ENCODE peak calls at places on chromosomes 1 and 21, in six cellular contexts. O is transverse colon, M is HL-60, P is stomach, I is prostate gland, F is SK-N-SH. W is an unnamed sample.

GRCh38 chr1:160522622-160523345 is at the start of gene SLAMF6:
- DNase-seq in O (peak; percentile 27), P (no peak), M (no peak), I (no peak), F (no peak), W (no peak)

GRCh38 chr1:156823210-156823790 is 6.7 kb upstream of the SH2D2A start:
- DNase-seq in P (no peak), O (no peak), M (no peak), I (no peak), F (no peak), W (no peak)

GRCh38 chr1:4447778-4448360 is 206.5 kb upstream of the AJAP1 start:
- DNase-seq in M (no peak), O (no peak), I (no peak), F (no peak), P (no peak), W (no peak)

GRCh38 chr1:220485791-220486190 is 42.1 kb upstream of the MARK1 start:
- DNase-seq in O (no peak), I (no peak), P (no peak), F (no peak), M (no peak), W (no peak)

GRCh38 chr1:76666499-76666898 is 200.8 kb upstream of the ST6GALNAC5 start:
- DNase-seq in O (peak; percentile 55), F (no peak), I (no peak), P (no peak), M (no peak), W (no peak)

GRCh38 chr1:236168716-236169429 is 26.5 kb downstream of the GPR137B start:
- DNase-seq in M (no peak), P (peak; percentile 52), O (no peak), I (no peak), F (no peak), W (no peak)

GRCh38 chr1:28510350-28511223 is 4.7 kb downstream of the RCC1 start:
- DNase-seq in F (no peak), I (no peak), O (no peak), P (no peak), M (no peak), W (no peak)

GRCh38 chr1:67851800-67852199 is 18.5 kb upstream of the GNG12 start:
- DNase-seq in M (no peak), F (no peak), P (no peak), O (no peak), I (no peak), W (no peak)

GRCh38 chr21:44013380-44014088 is 1.4 kb downstream of the TRAPPC10 start:
- DNase-seq in O (peak; percentile 23), I (no peak), F (peak; percentile 36), M (peak; percentile 66), P (no peak), W (no peak)

GRCh38 chr21:33931799-33932390 is 16.3 kb upstream of the ATP5PO start:
- DNase-seq in O (no peak), P (no peak), F (no peak), I (no peak), M (no peak), W (no peak)

GRCh38 chr1:74468982-74469603 is 43.3 kb downstream of the LRRC53 start:
- DNase-seq in F (peak; percentile 66), M (no peak), I (no peak), O (no peak), P (no peak), W (no peak)

GRCh38 chr1:1062364-1063163 is 11.5 kb downstream of the RNF223 start:
- DNase-seq in O (no peak), F (peak; percentile 67), P (no peak), M (no peak), I (no peak), W (no peak)

GRCh38 chr1:56547977-56548376 is 31.4 kb downstream of the PLPP3 start:
- DNase-seq in P (peak; percentile 38), I (peak; percentile 72), M (no peak), F (no peak), O (peak; percentile 33), W (no peak)

GRCh38 chr1:154193821-154194220 is 1.9 kb upstream of the TPM3 start:
- DNase-seq in M (no peak), F (no peak), O (no peak), I (no peak), P (peak; percentile 46), W (no peak)

GRCh38 chr1:210062033-210062432 is 124.0 kb downstream of the SYT14 start:
- DNase-seq in M (no peak), O (no peak), I (no peak), P (no peak), F (no peak), W (no peak)

GRCh38 chr1:75954594-75954993 is 22.4 kb upstream of the ASB17 start:
- DNase-seq in M (peak; percentile 7), P (no peak), I (no peak), F (no peak), O (no peak), W (no peak)

GRCh38 chr21:44817506-44817880 is 369 bp downstream of the SUMO3 start:
- DNase-seq in M (peak; percentile 88), O (peak; percentile 96), P (peak; percentile 94), I (peak; percentile 91), F (peak; percentile 99), W (no peak)

GRCh38 chr1:153748903-153749302 is 21.1 kb downstream of the INTS3 start:
- DNase-seq in P (no peak), F (no peak), M (no peak), I (no peak), O (no peak), W (no peak)

GRCh38 chr1:215905493-215906095 is 338.5 kb downstream of the KCTD3 start:
- DNase-seq in P (no peak), I (no peak), O (no peak), M (no peak), F (no peak), W (no peak)

GRCh38 chr1:228510101-228510850 is 23.1 kb downstream of the RNF187 start:
- DNase-seq in I (no peak), M (no peak), P (no peak), O (no peak), F (no peak), W (no peak)

GRCh38 chr1:160436975-160437374 is 36.6 kb downstream of the VANGL2 start:
- DNase-seq in M (no peak), I (no peak), O (no peak), F (no peak), P (no peak), W (no peak)

GRCh38 chr1:25781130-25781433 is 18.9 kb upstream of the SELENON start:
- DNase-seq in O (no peak), M (no peak), F (no peak), I (no peak), P (no peak), W (no peak)

GRCh38 chr1:214989341-214989740 is 93.2 kb upstream of the KCNK2 start:
- DNase-seq in I (no peak), O (no peak), P (no peak), F (no peak), M (no peak), W (no peak)

GRCh38 chr1:114753143-114753542 is 4.6 kb downstream of the CSDE1 start:
- DNase-seq in P (no peak), M (no peak), O (no peak), F (no peak), I (no peak), W (no peak)

GRCh38 chr1:12528021-12528852 is 89.8 kb downstream of the DHRS3 start:
- DNase-seq in O (peak; percentile 93), P (peak; percentile 99), M (no peak), I (peak; percentile 94), F (no peak), W (no peak)

GRCh38 chr1:8598783-8599182 is 218.7 kb downstream of the RERE start:
- DNase-seq in P (no peak), M (no peak), I (no peak), F (peak; percentile 21), O (no peak), W (no peak)
- H3K27ac ChIP-seq in P (peak overlapping the region; percentile 5), M (no peak overlapping the region), I (peak overlapping the region; percentile 43), F (peak overlapping the region; percentile 82), O (peak overlapping the region; percentile 39), W (peak overlapping the region; percentile 30)

DNA sequence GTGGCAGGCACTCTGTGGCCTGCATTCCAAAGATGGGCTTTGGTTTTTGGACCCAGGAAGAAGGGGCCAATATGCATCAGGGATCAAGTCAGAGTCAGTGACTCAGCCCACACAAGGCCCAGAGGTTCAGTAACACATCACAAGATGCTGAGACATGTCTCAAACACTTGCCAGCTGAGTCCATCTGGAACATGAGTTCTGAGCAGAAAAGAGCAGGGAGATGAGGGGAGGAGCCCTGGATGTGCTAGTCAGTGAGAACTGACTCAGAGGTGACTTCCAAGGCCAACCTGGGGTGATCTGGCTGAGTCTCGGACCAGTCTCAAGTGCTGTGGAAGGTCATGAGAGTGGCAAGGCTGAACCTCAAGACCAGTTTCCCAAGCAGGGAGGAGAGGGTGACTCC is 150.1 kb downstream of the CDC7 start:
- DNase-seq in O (peak; percentile 48), I (no peak), P (peak; percentile 26), M (no peak), F (no peak), W (no peak)
- TF ChIP-seq POLR2AphosphoS5 in O (peak; percentile 62), I (peak; percentile 32), P (peak; percentile 68), M (no peak), F (no peak), W (peak; percentile 74)

GRCh38 chr1:181128592-181129497 is 40.3 kb downstream of the IER5 start:
- DNase-seq in F (peak; percentile 79), M (peak; percentile 90), O (peak; percentile 58), P (no peak), I (no peak), W (no peak)

GRCh38 chr1:181126289-181126688 is 37.8 kb downstream of the IER5 start:
- DNase-seq in I (no peak), M (no peak), F (no peak), P (no peak), O (no peak), W (no peak)

GRCh38 chr1:181126871-181127587 is 38.5 kb downstream of the IER5 start:
- DNase-seq in M (no peak), I (no peak), F (peak; percentile 38), O (peak; percentile 44), P (peak; percentile 73), W (no peak)

GRCh38 chr1:181129771-181130606 is 41.5 kb downstream of the IER5 start:
- DNase-seq in I (no peak), P (no peak), O (no peak), F (no peak), M (no peak), W (no peak)

GRCh38 chr1:181127898-181128453 is 39.5 kb downstream of the IER5 start:
- DNase-seq in M (no peak), I (no peak), P (no peak), O (no peak), F (no peak), W (no peak)
- H3K27ac ChIP-seq in M (peak overlapping the region; percentile 62), I (no peak overlapping the region), P (no peak overlapping the region), O (no peak overlapping the region), F (no peak overlapping the region), W (no peak overlapping the region)

DNA sequence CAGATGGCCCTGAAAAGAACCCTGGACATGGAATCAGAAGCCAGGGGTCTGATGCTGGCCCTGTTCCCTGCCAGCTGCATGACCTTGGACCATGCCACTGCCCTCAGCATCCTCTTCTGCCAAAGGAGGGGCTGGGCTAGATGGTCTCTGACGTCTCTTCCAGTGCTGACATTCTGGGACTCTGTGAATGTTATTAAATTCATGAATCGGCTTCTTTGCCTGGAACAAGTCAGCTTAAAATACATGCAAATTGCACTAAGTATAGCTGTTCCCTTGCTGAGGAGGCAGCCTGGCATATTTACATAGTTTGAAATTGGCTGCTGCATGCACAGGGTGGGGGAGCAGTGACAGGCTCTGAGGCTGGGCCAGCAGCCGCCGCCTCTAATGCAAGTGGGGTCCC is 23.8 kb downstream of the KCNA2 start:
- DNase-seq in I (no peak), M (no peak), O (no peak), F (no peak), P (no peak), W (no peak)
- TF ChIP-seq POLR2AphosphoS5 in I (no peak), M (no peak), O (no peak), F (no peak), P (no peak), W (no peak)